ENCODE peak calls at places on chromosomes 4 and X, in five cellular contexts. One of them, this sample, is unnamed.

GRCh38 chrX:153580700-153581386 is 18.1 kb downstream of the CCNQ start:
- DNase-seq in K562: peak; percentile 64
- DNase-seq in HepG2: peak; percentile 21
- DNase-seq in GM12878: no peak
- DNase-seq in H1: peak; percentile 76
- DNase-seq in this sample: no peak

GRCh38 chr4:177718514-177718913 is 276.3 kb upstream of the AGA start:
- DNase-seq in K562: no peak
- DNase-seq in GM12878: no peak
- DNase-seq in H1: no peak
- DNase-seq in HepG2: no peak
- DNase-seq in this sample: no peak

GRCh38 chr4:6910340-6910959 is 824 bp downstream of the TBC1D14 start:
- DNase-seq in K562: peak; percentile 66
- DNase-seq in GM12878: no peak
- DNase-seq in H1: no peak
- DNase-seq in HepG2: no peak
- DNase-seq in this sample: peak; percentile 51

GRCh38 chr4:142534994-142535393 is 311.1 kb downstream of the INPP4B start:
- DNase-seq in H1: no peak
- DNase-seq in K562: no peak
- DNase-seq in GM12878: no peak
- DNase-seq in HepG2: no peak
- DNase-seq in this sample: no peak

GRCh38 chr4:149048451-149049143 is 606.4 kb upstream of the NR3C2 start:
- DNase-seq in H1: no peak
- DNase-seq in K562: no peak
- DNase-seq in GM12878: no peak
- DNase-seq in HepG2: no peak
- DNase-seq in this sample: no peak

GRCh38 chrX:103310592-103311400 is at the start of gene BEX2:
- DNase-seq in GM12878: no peak
- DNase-seq in HepG2: no peak
- DNase-seq in K562: peak; percentile 75
- DNase-seq in H1: peak; percentile 85
- DNase-seq in this sample: peak; percentile 89

GRCh38 chr4:112007361-112007760 is 137.9 kb upstream of the FAM241A start:
- DNase-seq in K562: no peak
- DNase-seq in H1: no peak
- DNase-seq in GM12878: no peak
- DNase-seq in HepG2: no peak
- DNase-seq in this sample: no peak

GRCh38 chrX:29470029-29470428 is 745.3 kb upstream of the MAGEB2 start:
- DNase-seq in H1: no peak
- DNase-seq in K562: no peak
- DNase-seq in GM12878: no peak
- DNase-seq in HepG2: no peak
- DNase-seq in this sample: no peak

GRCh38 chrX:22712942-22713341 is 286.8 kb upstream of the DDX53 start:
- DNase-seq in H1: no peak
- DNase-seq in K562: no peak
- DNase-seq in GM12878: no peak
- DNase-seq in HepG2: no peak
- DNase-seq in this sample: no peak

GRCh38 chr4:186201535-186202230 is 10.3 kb downstream of the CYP4V2 start:
- DNase-seq in K562: peak; percentile 39
- DNase-seq in HepG2: peak; percentile 59
- DNase-seq in H1: peak; percentile 64
- DNase-seq in GM12878: no peak
- DNase-seq in this sample: peak; percentile 60

GRCh38 chrX:154094833-154095232 is 2.7 kb downstream of the MECP2 start:
- DNase-seq in HepG2: no peak
- DNase-seq in K562: no peak
- DNase-seq in GM12878: no peak
- DNase-seq in H1: no peak
- DNase-seq in this sample: no peak

GRCh38 chr4:80240976-80241375 is 25.5 kb upstream of the FGF5 start:
- DNase-seq in GM12878: peak; percentile 45
- DNase-seq in K562: no peak
- DNase-seq in H1: no peak
- DNase-seq in HepG2: no peak
- DNase-seq in this sample: no peak

GRCh38 chrX:10507876-10508275 is 112.5 kb downstream of the MID1 start:
- DNase-seq in GM12878: no peak
- DNase-seq in K562: no peak
- DNase-seq in H1: no peak
- DNase-seq in HepG2: no peak
- DNase-seq in this sample: no peak

GRCh38 chr4:54660145-54660535 is 2.4 kb downstream of the KIT start:
- DNase-seq in GM12878: no peak
- DNase-seq in H1: no peak
- DNase-seq in K562: no peak
- DNase-seq in HepG2: no peak
- DNase-seq in this sample: no peak

GRCh38 chr4:54661156-54661555 is 3.4 kb downstream of the KIT start:
- DNase-seq in K562: no peak
- DNase-seq in H1: no peak
- DNase-seq in HepG2: no peak
- DNase-seq in GM12878: no peak
- DNase-seq in this sample: no peak

GRCh38 chr4:54658321-54659093 is 750 bp downstream of the KIT start:
- DNase-seq in HepG2: peak; percentile 14
- DNase-seq in H1: peak; percentile 78
- DNase-seq in GM12878: no peak
- DNase-seq in K562: peak; percentile 55
- DNase-seq in this sample: peak; percentile 78

GRCh38 chr4:54660591-54660990 is 2.8 kb downstream of the KIT start:
- DNase-seq in H1: no peak
- DNase-seq in K562: no peak
- DNase-seq in HepG2: no peak
- DNase-seq in GM12878: no peak
- DNase-seq in this sample: no peak

GRCh38 chr4:54659213-54660144 is 1.7 kb downstream of the KIT start:
- DNase-seq in HepG2: no peak
- DNase-seq in K562: no peak
- DNase-seq in GM12878: no peak
- DNase-seq in H1: peak; percentile 50
- DNase-seq in this sample: peak; percentile 32
- TF ChIP-seq GABPA in HepG2: no peak
- TF ChIP-seq GABPA in K562: no peak
- TF ChIP-seq GABPA in GM12878: no peak
- TF ChIP-seq GABPA in H1: no peak
- TF ChIP-seq GABPA in this sample: no peak

DNA sequence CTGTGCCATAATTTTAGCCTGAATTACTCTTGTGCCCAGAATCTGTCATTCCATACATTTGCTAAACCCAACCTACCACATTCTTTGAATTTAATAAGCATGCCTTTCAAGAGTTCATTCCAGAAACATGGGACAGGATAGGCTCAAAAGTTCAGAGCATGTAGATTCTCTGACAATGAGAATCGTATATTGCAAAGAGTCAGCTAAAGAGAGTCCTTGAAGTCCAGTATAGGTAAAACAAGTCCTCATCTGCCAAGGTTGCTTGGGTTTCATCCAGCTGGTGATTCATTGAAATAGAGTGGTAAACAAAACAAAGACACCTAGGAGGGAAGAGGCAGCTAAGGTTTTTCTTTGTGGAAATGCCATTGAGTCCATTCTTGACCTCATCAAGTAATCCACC is 249.3 kb upstream of the DIPK2B start:
- DNase-seq in K562: no peak
- DNase-seq in GM12878: no peak
- DNase-seq in H1: no peak
- DNase-seq in HepG2: no peak
- DNase-seq in this sample: no peak
- H3K4me2 ChIP-seq in K562: no peak overlapping the region
- H3K4me2 ChIP-seq in GM12878: no peak overlapping the region
- H3K4me2 ChIP-seq in H1: no peak overlapping the region
- H3K4me2 ChIP-seq in HepG2: no peak overlapping the region
- H3K4me2 ChIP-seq in this sample: no peak overlapping the region

GRCh38 chr4:35793045-35793722 is 451.1 kb downstream of the ARAP2 start:
- DNase-seq in H1: no peak
- DNase-seq in HepG2: no peak
- DNase-seq in GM12878: no peak
- DNase-seq in K562: no peak
- DNase-seq in this sample: no peak

GRCh38 chr4:35789899-35790574 is 454.3 kb downstream of the ARAP2 start:
- DNase-seq in K562: no peak
- DNase-seq in GM12878: no peak
- DNase-seq in H1: no peak
- DNase-seq in HepG2: no peak
- DNase-seq in this sample: no peak

GRCh38 chr4:35793766-35794165 is 450.5 kb downstream of the ARAP2 start:
- DNase-seq in H1: no peak
- DNase-seq in HepG2: no peak
- DNase-seq in GM12878: no peak
- DNase-seq in K562: no peak
- DNase-seq in this sample: no peak
- TF ChIP-seq GABPA in H1: no peak
- TF ChIP-seq GABPA in HepG2: no peak
- TF ChIP-seq GABPA in GM12878: no peak
- TF ChIP-seq GABPA in K562: no peak
- TF ChIP-seq GABPA in this sample: no peak

DNA sequence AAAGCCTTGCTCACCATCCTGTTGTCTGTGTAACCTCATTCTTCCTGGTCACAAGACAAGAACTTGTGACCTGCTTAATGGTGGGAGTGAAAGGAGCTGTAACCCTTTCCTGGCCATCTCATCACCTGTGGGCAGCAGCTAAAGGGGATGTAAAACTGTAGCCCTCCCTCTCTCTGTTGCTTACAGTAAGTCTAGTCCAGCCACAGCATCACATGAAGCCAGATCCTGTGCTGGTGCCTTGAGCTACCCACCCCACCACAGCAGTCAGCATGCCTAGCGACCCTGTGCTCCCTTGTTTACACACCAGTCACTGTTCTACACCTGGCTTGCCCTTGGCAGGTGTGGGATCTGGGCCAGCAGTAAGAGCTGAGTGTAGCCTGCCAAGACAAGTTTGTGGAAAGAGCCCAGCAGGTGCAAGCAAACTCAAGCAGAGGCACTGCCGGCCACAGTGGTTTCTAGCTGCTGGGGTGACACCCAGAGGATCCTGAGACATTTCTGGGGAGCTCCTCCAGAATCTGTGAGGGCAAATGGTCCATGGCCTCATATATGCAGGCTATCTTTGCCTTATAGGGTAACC is 41.0 kb downstream of the UGT2B28 start:
- DNase-seq in HepG2: no peak
- DNase-seq in K562: no peak
- DNase-seq in GM12878: no peak
- DNase-seq in H1: no peak
- DNase-seq in this sample: no peak
- H3K4me2 ChIP-seq in HepG2: no peak overlapping the region
- H3K4me2 ChIP-seq in K562: no peak overlapping the region
- H3K4me2 ChIP-seq in GM12878: no peak overlapping the region
- H3K4me2 ChIP-seq in H1: no peak overlapping the region
- H3K4me2 ChIP-seq in this sample: no peak overlapping the region

GRCh38 chr4:102324725-102325124 is 20.6 kb downstream of the SLC39A8 start:
- DNase-seq in HepG2: no peak
- DNase-seq in H1: no peak
- DNase-seq in K562: no peak
- DNase-seq in GM12878: no peak
- DNase-seq in this sample: no peak

GRCh38 chr4:102322736-102323135 is 22.5 kb downstream of the SLC39A8 start:
- DNase-seq in K562: no peak
- DNase-seq in HepG2: no peak
- DNase-seq in H1: no peak
- DNase-seq in GM12878: no peak
- DNase-seq in this sample: no peak

GRCh38 chr4:102318526-102318925 is 26.8 kb downstream of the SLC39A8 start:
- DNase-seq in HepG2: no peak
- DNase-seq in K562: no peak
- DNase-seq in GM12878: no peak
- DNase-seq in H1: no peak
- DNase-seq in this sample: no peak

GRCh38 chr4:102319594-102319993 is 25.7 kb downstream of the SLC39A8 start:
- DNase-seq in H1: peak; percentile 51
- DNase-seq in GM12878: no peak
- DNase-seq in K562: no peak
- DNase-seq in HepG2: no peak
- DNase-seq in this sample: no peak

DNA sequence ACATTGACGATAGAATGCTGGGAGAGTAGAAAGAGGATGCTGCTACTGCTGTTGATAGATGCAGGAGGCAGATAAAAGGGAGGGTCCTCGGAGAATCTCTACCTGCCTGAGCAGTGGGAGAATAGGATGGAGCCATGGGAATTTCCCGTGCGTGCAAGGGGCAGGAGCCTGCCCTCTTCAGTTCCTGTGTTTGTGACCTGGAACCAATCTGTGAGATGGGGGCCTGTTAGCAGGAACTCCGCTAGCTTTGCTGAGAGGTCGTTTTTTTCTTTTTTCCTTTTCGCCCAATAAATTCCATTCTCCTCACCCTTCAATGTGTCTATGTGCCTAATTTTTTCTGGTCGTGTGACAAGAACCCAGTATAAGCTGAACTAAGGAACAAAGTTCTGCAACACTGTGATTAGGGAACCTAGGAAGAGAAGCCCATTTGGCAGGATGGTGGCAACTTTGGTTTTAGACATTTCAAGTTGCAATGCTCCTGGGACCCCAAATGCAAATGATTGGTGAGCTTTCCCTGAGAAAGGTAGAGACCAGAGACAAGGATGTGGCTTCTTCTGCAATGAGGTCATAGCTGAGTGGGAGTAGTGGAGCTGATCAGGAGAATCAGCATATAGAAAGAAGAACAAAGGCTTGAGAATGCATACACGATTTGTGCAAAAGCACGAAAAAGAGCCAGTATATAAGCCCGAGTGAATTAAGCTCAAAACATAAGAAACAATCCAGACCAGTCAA is 23.9 kb downstream of the SLC39A8 start:
- DNase-seq in H1: no peak
- DNase-seq in GM12878: peak; percentile 63
- DNase-seq in K562: no peak
- DNase-seq in HepG2: no peak
- DNase-seq in this sample: no peak
- TF ChIP-seq GABPA in H1: no peak
- TF ChIP-seq GABPA in GM12878: peak; percentile 74
- TF ChIP-seq GABPA in K562: no peak
- TF ChIP-seq GABPA in HepG2: no peak
- TF ChIP-seq GABPA in this sample: no peak

GRCh38 chr4:10502717-10503116 is 45.5 kb upstream of the ZNF518B start:
- DNase-seq in HepG2: no peak
- DNase-seq in GM12878: no peak
- DNase-seq in K562: no peak
- DNase-seq in H1: no peak
- DNase-seq in this sample: no peak

GRCh38 chr4:10506077-10506476 is 48.9 kb upstream of the ZNF518B start:
- DNase-seq in GM12878: no peak
- DNase-seq in H1: no peak
- DNase-seq in K562: no peak
- DNase-seq in HepG2: no peak
- DNase-seq in this sample: no peak

GRCh38 chr4:10509733-10510132 is 52.5 kb upstream of the ZNF518B start:
- DNase-seq in K562: no peak
- DNase-seq in GM12878: no peak
- DNase-seq in HepG2: no peak
- DNase-seq in H1: no peak
- DNase-seq in this sample: no peak

GRCh38 chr4:10504510-10504909 is 47.3 kb upstream of the ZNF518B start:
- DNase-seq in H1: no peak
- DNase-seq in HepG2: no peak
- DNase-seq in GM12878: no peak
- DNase-seq in K562: no peak
- DNase-seq in this sample: no peak
- H3K4me2 ChIP-seq in H1: no peak overlapping the region
- H3K4me2 ChIP-seq in HepG2: no peak overlapping the region
- H3K4me2 ChIP-seq in GM12878: no peak overlapping the region
- H3K4me2 ChIP-seq in K562: no peak overlapping the region
- H3K4me2 ChIP-seq in this sample: no peak overlapping the region